ENCODE peak calls at places on chromosomes 12 and 14, in eight cellular contexts. One of them, this sample, is unnamed.

GRCh38 chr14:93322886-93323596 is 9.8 kb downstream of the BTBD7 start:
- DNase-seq in Peyer's patch: no peak
- DNase-seq in thoracic aorta: no peak
- DNase-seq in left ventricle myocardium inferior: no peak
- DNase-seq in foreskin keratinocyte: no peak
- DNase-seq in A549: no peak
- DNase-seq in GM12878: no peak
- DNase-seq in nephron progenitor cell: no peak
- DNase-seq in this sample: no peak

GRCh38 chr14:59022144-59022543 is 166.3 kb upstream of the DAAM1 start:
- DNase-seq in GM12878: no peak
- DNase-seq in foreskin keratinocyte: no peak
- DNase-seq in A549: peak
- DNase-seq in Peyer's patch: no peak
- DNase-seq in left ventricle myocardium inferior: no peak
- DNase-seq in nephron progenitor cell: no peak
- DNase-seq in thoracic aorta: no peak
- DNase-seq in this sample: no peak

GRCh38 chr12:64522316-64522715 is 70.4 kb downstream of the TBK1 start:
- DNase-seq in A549: no peak
- DNase-seq in nephron progenitor cell: no peak
- DNase-seq in foreskin keratinocyte: no peak
- DNase-seq in thoracic aorta: no peak
- DNase-seq in GM12878: no peak
- DNase-seq in Peyer's patch: no peak
- DNase-seq in left ventricle myocardium inferior: no peak
- DNase-seq in this sample: no peak

GRCh38 chr14:38989917-38990546 is 113.0 kb downstream of the SEC23A start:
- DNase-seq in left ventricle myocardium inferior: no peak
- DNase-seq in A549: no peak
- DNase-seq in thoracic aorta: no peak
- DNase-seq in nephron progenitor cell: no peak
- DNase-seq in Peyer's patch: no peak
- DNase-seq in GM12878: peak
- DNase-seq in foreskin keratinocyte: no peak
- DNase-seq in this sample: no peak

GRCh38 chr12:122081108-122081696 is 2.6 kb downstream of the MLXIP start:
- DNase-seq in GM12878: no peak
- DNase-seq in A549: no peak
- DNase-seq in thoracic aorta: no peak
- DNase-seq in left ventricle myocardium inferior: no peak
- DNase-seq in nephron progenitor cell: no peak
- DNase-seq in Peyer's patch: no peak
- DNase-seq in foreskin keratinocyte: no peak
- DNase-seq in this sample: no peak

GRCh38 chr14:49134940-49135339 is 451.2 kb downstream of the RPS29 start:
- DNase-seq in A549: peak
- DNase-seq in left ventricle myocardium inferior: no peak
- DNase-seq in nephron progenitor cell: no peak
- DNase-seq in Peyer's patch: no peak
- DNase-seq in thoracic aorta: no peak
- DNase-seq in foreskin keratinocyte: no peak
- DNase-seq in GM12878: no peak
- DNase-seq in this sample: no peak

GRCh38 chr12:4423528-4424195 is 22.0 kb downstream of the FGF6 start:
- DNase-seq in A549: no peak
- DNase-seq in thoracic aorta: no peak
- DNase-seq in nephron progenitor cell: no peak
- DNase-seq in foreskin keratinocyte: no peak
- DNase-seq in Peyer's patch: no peak
- DNase-seq in left ventricle myocardium inferior: no peak
- DNase-seq in GM12878: no peak
- DNase-seq in this sample: no peak

GRCh38 chr14:82385043-82385442 is 851.4 kb upstream of the SEL1L start:
- DNase-seq in Peyer's patch: no peak
- DNase-seq in nephron progenitor cell: no peak
- DNase-seq in foreskin keratinocyte: no peak
- DNase-seq in GM12878: no peak
- DNase-seq in A549: no peak
- DNase-seq in left ventricle myocardium inferior: no peak
- DNase-seq in thoracic aorta: no peak
- DNase-seq in this sample: no peak

GRCh38 chr12:45789025-45789424 is 59.5 kb downstream of the ARID2 start:
- DNase-seq in GM12878: no peak
- DNase-seq in foreskin keratinocyte: no peak
- DNase-seq in thoracic aorta: no peak
- DNase-seq in left ventricle myocardium inferior: no peak
- DNase-seq in A549: peak
- DNase-seq in Peyer's patch: no peak
- DNase-seq in nephron progenitor cell: no peak
- DNase-seq in this sample: no peak

GRCh38 chr12:5922500-5922899 is 22.6 kb downstream of the ANO2 start:
- DNase-seq in left ventricle myocardium inferior: no peak
- DNase-seq in GM12878: no peak
- DNase-seq in thoracic aorta: no peak
- DNase-seq in foreskin keratinocyte: no peak
- DNase-seq in A549: no peak
- DNase-seq in Peyer's patch: no peak
- DNase-seq in nephron progenitor cell: no peak
- DNase-seq in this sample: no peak

GRCh38 chr14:26960049-26960688 is 362.3 kb upstream of the NOVA1 start:
- DNase-seq in nephron progenitor cell: no peak
- DNase-seq in A549: no peak
- DNase-seq in GM12878: no peak
- DNase-seq in foreskin keratinocyte: no peak
- DNase-seq in thoracic aorta: no peak
- DNase-seq in left ventricle myocardium inferior: no peak
- DNase-seq in Peyer's patch: no peak
- DNase-seq in this sample: peak

GRCh38 chr14:91249841-91250616 is 5.5 kb upstream of the GPR68 start:
- DNase-seq in GM12878: peak
- DNase-seq in left ventricle myocardium inferior: no peak
- DNase-seq in A549: peak
- DNase-seq in nephron progenitor cell: peak
- DNase-seq in thoracic aorta: no peak
- DNase-seq in foreskin keratinocyte: no peak
- DNase-seq in Peyer's patch: peak
- DNase-seq in this sample: peak

GRCh38 chr12:64679487-64679983 is 69.2 kb downstream of the RASSF3 start:
- DNase-seq in GM12878: no peak
- DNase-seq in A549: peak
- DNase-seq in left ventricle myocardium inferior: peak
- DNase-seq in nephron progenitor cell: no peak
- DNase-seq in Peyer's patch: peak
- DNase-seq in thoracic aorta: peak
- DNase-seq in foreskin keratinocyte: peak
- DNase-seq in this sample: peak

GRCh38 chr14:67285876-67286452 is 44.7 kb downstream of the PALS1 start:
- DNase-seq in nephron progenitor cell: no peak
- DNase-seq in GM12878: no peak
- DNase-seq in Peyer's patch: no peak
- DNase-seq in foreskin keratinocyte: no peak
- DNase-seq in A549: peak
- DNase-seq in thoracic aorta: no peak
- DNase-seq in left ventricle myocardium inferior: no peak
- DNase-seq in this sample: no peak

GRCh38 chr12:52870361-52871290 is 21.8 kb upstream of the KRT78 start:
- DNase-seq in GM12878: no peak
- DNase-seq in thoracic aorta: no peak
- DNase-seq in nephron progenitor cell: peak
- DNase-seq in left ventricle myocardium inferior: peak
- DNase-seq in foreskin keratinocyte: no peak
- DNase-seq in Peyer's patch: peak
- DNase-seq in A549: peak
- DNase-seq in this sample: no peak

GRCh38 chr14:93987815-93988476 is 9.2 kb upstream of the CCDC197 start:
- DNase-seq in left ventricle myocardium inferior: no peak
- DNase-seq in Peyer's patch: no peak
- DNase-seq in nephron progenitor cell: no peak
- DNase-seq in A549: no peak
- DNase-seq in thoracic aorta: no peak
- DNase-seq in GM12878: no peak
- DNase-seq in foreskin keratinocyte: no peak
- DNase-seq in this sample: no peak

GRCh38 chr14:69387311-69387710 is 10.8 kb downstream of the ERH start:
- DNase-seq in A549: no peak
- DNase-seq in thoracic aorta: no peak
- DNase-seq in nephron progenitor cell: no peak
- DNase-seq in GM12878: no peak
- DNase-seq in Peyer's patch: no peak
- DNase-seq in left ventricle myocardium inferior: no peak
- DNase-seq in foreskin keratinocyte: no peak
- DNase-seq in this sample: no peak

GRCh38 chr14:89921896-89922548 is 32.5 kb downstream of the EFCAB11 start:
- DNase-seq in nephron progenitor cell: no peak
- DNase-seq in left ventricle myocardium inferior: no peak
- DNase-seq in foreskin keratinocyte: peak
- DNase-seq in A549: no peak
- DNase-seq in Peyer's patch: no peak
- DNase-seq in GM12878: no peak
- DNase-seq in thoracic aorta: no peak
- DNase-seq in this sample: no peak

GRCh38 chr12:5789469-5789968 is 155.5 kb downstream of the ANO2 start:
- DNase-seq in Peyer's patch: no peak
- DNase-seq in thoracic aorta: no peak
- DNase-seq in nephron progenitor cell: no peak
- DNase-seq in foreskin keratinocyte: peak
- DNase-seq in left ventricle myocardium inferior: no peak
- DNase-seq in A549: no peak
- DNase-seq in GM12878: no peak
- DNase-seq in this sample: no peak

GRCh38 chr12:6532051-6532926 is 2.0 kb upstream of the GAPDH start:
- DNase-seq in A549: peak
- DNase-seq in nephron progenitor cell: peak
- DNase-seq in Peyer's patch: peak
- DNase-seq in left ventricle myocardium inferior: no peak
- DNase-seq in foreskin keratinocyte: peak
- DNase-seq in thoracic aorta: no peak
- DNase-seq in GM12878: no peak
- DNase-seq in this sample: peak

DNA sequence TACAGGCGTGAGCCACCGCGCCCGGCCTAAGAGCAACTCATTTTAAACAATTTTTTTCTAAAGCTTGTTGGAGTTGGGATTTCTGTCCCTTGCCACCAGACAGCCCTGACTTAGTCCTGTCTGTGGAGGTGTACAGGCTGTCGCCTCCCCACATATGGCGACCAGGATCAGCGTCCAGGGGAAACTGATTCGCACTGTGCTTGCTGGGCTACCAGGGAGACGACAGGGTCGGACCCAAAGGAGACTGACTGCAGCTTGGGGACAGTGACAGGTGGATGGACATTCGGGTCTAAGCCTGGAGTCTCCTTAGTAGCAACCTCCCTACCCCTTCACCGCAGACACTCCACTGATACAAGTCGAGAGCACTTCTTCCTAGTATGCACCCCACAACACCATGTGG is 40.3 kb downstream of the TRAFD1 start:
- DNase-seq in GM12878: no peak
- DNase-seq in foreskin keratinocyte: no peak
- DNase-seq in A549: no peak
- DNase-seq in thoracic aorta: no peak
- DNase-seq in Peyer's patch: no peak
- DNase-seq in left ventricle myocardium inferior: no peak
- DNase-seq in nephron progenitor cell: no peak
- DNase-seq in this sample: no peak
- TF ChIP-seq CTCF in GM12878: no peak
- TF ChIP-seq CTCF in foreskin keratinocyte: no peak
- TF ChIP-seq CTCF in A549: no peak
- TF ChIP-seq CTCF in thoracic aorta: no peak
- TF ChIP-seq CTCF in Peyer's patch: no peak
- TF ChIP-seq CTCF in left ventricle myocardium inferior: no peak
- TF ChIP-seq CTCF in nephron progenitor cell: no peak
- TF ChIP-seq CTCF in this sample: no peak

DNA sequence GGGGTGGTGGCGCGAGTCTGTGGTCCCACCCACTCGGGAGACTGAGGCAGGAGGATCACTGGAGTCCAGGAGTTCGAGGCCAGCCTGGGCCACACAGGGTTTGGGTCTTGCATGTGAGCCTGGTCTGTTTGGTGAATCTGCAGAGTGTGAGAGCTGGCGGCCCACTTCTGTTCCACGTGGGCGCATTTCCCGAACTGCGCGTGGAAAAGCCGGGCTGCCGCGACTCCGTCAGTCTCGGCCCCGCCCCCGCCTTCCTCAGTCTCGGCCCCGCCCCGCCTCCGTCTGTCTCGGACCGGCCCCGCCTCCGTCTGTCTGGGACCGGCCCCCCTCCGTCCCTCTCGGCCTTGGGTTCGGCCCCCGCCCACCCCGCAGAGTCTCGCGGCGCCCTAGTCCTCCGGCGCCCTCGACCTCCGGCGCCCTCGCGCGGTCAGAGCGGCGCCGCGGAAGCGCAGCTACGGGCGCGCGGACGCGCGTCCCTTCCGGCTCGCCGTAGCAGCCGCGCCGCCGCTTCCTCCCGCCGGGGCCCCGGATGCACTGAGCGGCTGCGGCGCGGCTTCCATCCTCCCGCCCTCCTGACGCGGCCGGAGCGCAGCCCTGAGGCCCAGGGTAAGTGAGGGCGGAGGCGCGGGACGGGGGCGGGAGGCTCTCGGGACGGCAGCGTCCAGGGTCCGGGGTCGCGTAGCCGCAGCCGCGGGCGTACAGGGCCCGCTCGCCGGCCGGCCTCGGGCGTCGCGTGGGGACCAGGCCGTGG is at the start of gene EP400:
- DNase-seq in foreskin keratinocyte: peak
- DNase-seq in nephron progenitor cell: peak
- DNase-seq in A549: peak
- DNase-seq in Peyer's patch: peak
- DNase-seq in left ventricle myocardium inferior: peak
- DNase-seq in GM12878: peak
- DNase-seq in thoracic aorta: peak
- DNase-seq in this sample: peak
- TF ChIP-seq CTCF in foreskin keratinocyte: peak
- TF ChIP-seq CTCF in nephron progenitor cell: peak
- TF ChIP-seq CTCF in A549: peak
- TF ChIP-seq CTCF in Peyer's patch: peak
- TF ChIP-seq CTCF in left ventricle myocardium inferior: peak
- TF ChIP-seq CTCF in GM12878: peak
- TF ChIP-seq CTCF in thoracic aorta: peak
- TF ChIP-seq CTCF in this sample: peak

DNA sequence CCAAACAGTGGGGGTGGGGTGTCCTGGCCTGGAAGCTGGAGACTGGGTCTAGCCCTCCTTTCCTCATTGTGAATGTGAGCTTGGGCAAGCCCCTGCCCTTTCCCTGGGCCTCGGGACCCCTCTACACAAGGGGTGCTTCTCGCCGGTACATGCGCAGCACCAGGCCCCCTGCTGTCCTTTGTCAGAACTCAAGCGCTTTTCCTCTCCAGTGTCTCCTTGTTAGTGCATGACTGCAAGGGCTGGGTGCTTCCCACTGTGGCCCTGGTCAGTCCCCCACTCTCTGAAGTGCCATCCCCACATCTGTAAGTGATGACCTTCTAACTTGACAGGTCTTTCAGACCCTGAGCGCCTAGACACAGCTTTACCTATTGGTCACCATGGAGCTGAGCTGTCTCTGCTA is 44.2 kb downstream of the DEGS2 start:
- DNase-seq in left ventricle myocardium inferior: no peak
- DNase-seq in foreskin keratinocyte: no peak
- DNase-seq in thoracic aorta: no peak
- DNase-seq in GM12878: no peak
- DNase-seq in Peyer's patch: no peak
- DNase-seq in nephron progenitor cell: no peak
- DNase-seq in A549: no peak
- DNase-seq in this sample: no peak
- TF ChIP-seq CTCF in left ventricle myocardium inferior: no peak
- TF ChIP-seq CTCF in foreskin keratinocyte: no peak
- TF ChIP-seq CTCF in thoracic aorta: no peak
- TF ChIP-seq CTCF in GM12878: no peak
- TF ChIP-seq CTCF in Peyer's patch: no peak
- TF ChIP-seq CTCF in nephron progenitor cell: no peak
- TF ChIP-seq CTCF in A549: no peak
- TF ChIP-seq CTCF in this sample: peak

GRCh38 chr14:95431199-95432145 is 85.0 kb downstream of the SYNE3 start:
- DNase-seq in Peyer's patch: no peak
- DNase-seq in foreskin keratinocyte: no peak
- DNase-seq in thoracic aorta: no peak
- DNase-seq in left ventricle myocardium inferior: no peak
- DNase-seq in nephron progenitor cell: no peak
- DNase-seq in GM12878: no peak
- DNase-seq in A549: peak
- DNase-seq in this sample: no peak
- TF ChIP-seq CTCF in Peyer's patch: peak
- TF ChIP-seq CTCF in foreskin keratinocyte: peak
- TF ChIP-seq CTCF in thoracic aorta: peak
- TF ChIP-seq CTCF in left ventricle myocardium inferior: peak
- TF ChIP-seq CTCF in nephron progenitor cell: peak
- TF ChIP-seq CTCF in GM12878: peak
- TF ChIP-seq CTCF in A549: peak
- TF ChIP-seq CTCF in this sample: peak

This sample was measured in epithelial cell of proximal tubule.